ENCODE peak calls at places on chromosomes 12 and 14, in ten cellular contexts. S, N, F, L, O, D, M, Q, G and K are unnamed samples.

GRCh38 chr14:99699861-99700260 is 15.8 kb downstream of the CYP46A1 start:
- DNase-seq in N (no peak), F (no peak), M (no peak), L (no peak), O (no peak), G (no peak), Q (no peak), D (no peak), S (no peak), K (peak)

GRCh38 chr14:94213021-94213420 is 38.9 kb downstream of the PPP4R4 start:
- DNase-seq in N (no peak), S (no peak), G (no peak), O (no peak), D (no peak), Q (no peak), L (no peak), M (no peak), F (no peak), K (no peak)

GRCh38 chr14:22567437-22567836 is 21.6 kb downstream of the DAD1 start:
- DNase-seq in L (no peak), N (no peak), Q (no peak), O (no peak), S (no peak), M (no peak), G (no peak), F (no peak), D (no peak), K (no peak)

GRCh38 chr12:104172564-104172935 is 34.5 kb upstream of the NFYB start:
- DNase-seq in G (no peak), O (no peak), D (no peak), L (no peak), N (no peak), S (no peak), M (no peak), F (no peak), Q (no peak), K (no peak)

GRCh38 chr12:56941299-56942017 is 7.2 kb upstream of the SDR9C7 start:
- DNase-seq in G (peak), N (no peak), Q (no peak), L (peak), D (peak), S (no peak), O (no peak), F (no peak), M (no peak), K (no peak)

GRCh38 chr14:90409209-90409730 is 12.4 kb downstream of the CALM1 start:
- DNase-seq in D (no peak), S (no peak), O (peak), Q (no peak), M (peak), F (no peak), G (no peak), N (no peak), L (peak), K (no peak)

GRCh38 chr12:53617700-53618099 is 8.5 kb downstream of the ATF7 start:
- DNase-seq in L (no peak), S (no peak), F (no peak), D (no peak), G (no peak), N (no peak), O (no peak), Q (no peak), M (no peak), K (no peak)

GRCh38 chr12:112179936-112180335 is 54.6 kb downstream of the TRAFD1 start:
- DNase-seq in L (no peak), S (no peak), M (no peak), O (no peak), G (no peak), D (peak), Q (peak), N (no peak), F (no peak), K (peak)

GRCh38 chr12:95605875-95606274 is 54.6 kb upstream of the USP44 start:
- DNase-seq in S (no peak), F (no peak), N (no peak), M (no peak), D (no peak), O (peak), Q (no peak), G (no peak), L (no peak), K (no peak)

GRCh38 chr12:18752280-18752920 is 14.5 kb downstream of the CAPZA3 start:
- DNase-seq in D (peak), F (no peak), G (no peak), S (no peak), L (peak), O (peak), Q (no peak), N (no peak), M (no peak), K (no peak)

GRCh38 chr12:113386866-113387566 is 16.7 kb downstream of the SDS start:
- DNase-seq in O (no peak), Q (no peak), G (no peak), D (no peak), L (no peak), S (no peak), N (no peak), M (no peak), F (no peak), K (no peak)

GRCh38 chr14:100816950-100817901 is 8.7 kb upstream of the MEG3 start:
- DNase-seq in L (no peak), O (no peak), D (peak), S (no peak), M (no peak), G (no peak), N (no peak), F (no peak), Q (no peak), K (no peak)

GRCh38 chr12:68791897-68792481 is 16.0 kb upstream of the MDM2 start:
- DNase-seq in S (no peak), O (no peak), D (no peak), M (no peak), N (no peak), Q (no peak), L (no peak), F (no peak), G (no peak), K (no peak)

GRCh38 chr12:104790296-104791125 is 167.6 kb downstream of the SLC41A2 start:
- DNase-seq in G (peak), L (peak), M (peak), D (peak), F (peak), N (peak), S (peak), O (peak), Q (peak), K (peak)